ENCODE peak calls at places on chromosomes 1 and 21, in ten cellular contexts. C is left cardiac atrium; N is GM06990; J is activated CD4-positive, alpha-beta T cell treated with anti-CD3 and anti-CD28 coated beads, Interleukin-2, amount 50 U/mL, for 4 hours; Z is stimulated activated CD4-positive, alpha-beta T cell treated with anti-CD3 and anti-CD28 coated beads, Interleukin-1b, Interleukin-23, amount 100 ng/mL, for 48 hours; I is fibroblast of mammary gland; K is astrocyte of the spinal cord; O is HTR-8/SVneo; V is Calu3; U is NCI-H226. A is an unnamed sample.

GRCh38 chr1:215114154-215114933 is 31.8 kb downstream of the KCNK2 start:
- DNase-seq in N (no peak), J (no peak), C (no peak), I (peak), U (peak), K (peak), O (peak), Z (no peak), V (peak), A (peak)

GRCh38 chr1:211703812-211704566 is 28.6 kb upstream of the NEK2 start:
- DNase-seq in Z (no peak), U (no peak), O (no peak), C (no peak), N (no peak), K (no peak), V (no peak), I (no peak), J (no peak), A (no peak)

GRCh38 chr21:37668462-37669239 is 247.6 kb downstream of the KCNJ6 start:
- DNase-seq in C (no peak), U (no peak), N (no peak), K (no peak), J (no peak), V (no peak), Z (no peak), O (no peak), I (no peak), A (no peak)

GRCh38 chr1:145944532-145944931 is 13.3 kb downstream of the LIX1L start:
- DNase-seq in K (no peak), V (no peak), U (no peak), O (no peak), I (no peak), J (no peak), N (no peak), Z (no peak), C (no peak), A (no peak)

GRCh38 chr1:152048641-152048970 is 11.8 kb upstream of the S100A11 start:
- DNase-seq in J (no peak), U (no peak), I (no peak), N (no peak), O (no peak), Z (no peak), K (no peak), C (no peak), V (no peak), A (no peak)

GRCh38 chr1:185238447-185238846 is 78.6 kb downstream of the IVNS1ABP start:
- DNase-seq in V (no peak), C (no peak), K (peak), N (no peak), O (peak), J (no peak), I (peak), Z (no peak), U (no peak), A (peak)

GRCh38 chr1:99268021-99268420 is 3.7 kb downstream of the PLPPR4 start:
- DNase-seq in N (no peak), K (no peak), V (no peak), U (peak), O (no peak), C (no peak), J (no peak), Z (no peak), I (peak), A (no peak)

GRCh38 chr1:181126871-181127587 is 38.5 kb downstream of the IER5 start:
- DNase-seq in I (peak), Z (no peak), N (no peak), O (no peak), C (no peak), K (no peak), U (no peak), J (no peak), V (peak), A (no peak)

GRCh38 chr1:184387871-184388670 is 1.2 kb downstream of the C1orf21 start:
- DNase-seq in J (no peak), N (peak), C (peak), Z (no peak), I (peak), U (peak), K (peak), O (peak), V (peak), A (no peak)

GRCh38 chr1:101235696-101236545 is 898 bp upstream of the S1PR1 start:
- DNase-seq in V (peak), Z (peak), U (no peak), I (peak), K (peak), N (peak), C (peak), J (peak), O (no peak), A (no peak)